ENCODE peak calls at places on chromosomes 1 and 21, in seven cellular contexts. T, B, M, J, N, I and R are unnamed samples.

GRCh38 chr1:155499953-155500621 is 62.5 kb downstream of the ASH1L start:
- DNase-seq in M (no peak), B (peak; percentile 9), N (peak; percentile 94), I (peak; percentile 27), J (peak; percentile 55), T (no peak), R (peak; percentile 75)

GRCh38 chr1:160032165-160032827 is 506 bp upstream of the PIGM start:
- DNase-seq in N (peak; percentile 56), M (no peak), T (peak; percentile 42), J (no peak), I (peak; percentile 25), B (peak; percentile 38), R (peak; percentile 36)

GRCh38 chr1:6969762-6970161 is 184.5 kb downstream of the CAMTA1 start:
- DNase-seq in M (no peak), N (no peak), J (no peak), B (no peak), T (no peak), I (no peak), R (no peak)

GRCh38 chr1:147849097-147849873 is 53.3 kb upstream of the GJA8 start:
- DNase-seq in I (peak; percentile 34), B (peak; percentile 65), T (peak; percentile 60), N (peak; percentile 52), M (peak; percentile 30), J (no peak), R (no peak)

GRCh38 chr1:160362168-160362941 is 4.5 kb upstream of the NHLH1 start:
- DNase-seq in M (no peak), I (no peak), N (no peak), B (no peak), T (no peak), J (no peak), R (no peak)

GRCh38 chr1:168396940-168397680 is 116.4 kb downstream of the TBX19 start:
- DNase-seq in J (no peak), I (no peak), N (no peak), B (no peak), T (peak; percentile 72), M (no peak), R (no peak)

GRCh38 chr1:181318858-181319235 is 164.5 kb upstream of the CACNA1E start:
- DNase-seq in N (no peak), B (peak; percentile 70), M (peak; percentile 4), J (no peak), T (no peak), I (peak; percentile 1), R (no peak)

GRCh38 chr21:27043377-27043776 is 76.5 kb upstream of the ADAMTS5 start:
- DNase-seq in I (no peak), M (no peak), T (no peak), N (no peak), J (no peak), B (no peak), R (no peak)

GRCh38 chr1:46421739-46422138 is 27.6 kb downstream of the FAAH start:
- DNase-seq in B (no peak), I (no peak), M (no peak), N (no peak), J (no peak), T (no peak), R (no peak)

GRCh38 chr1:170668301-170668789 is 4.4 kb downstream of the PRRX1 start:
- DNase-seq in I (peak; percentile 39), J (no peak), T (no peak), B (peak; percentile 89), N (no peak), M (no peak), R (no peak)

GRCh38 chr1:222418654-222419053 is 129.2 kb downstream of the HHIPL2 start:
- DNase-seq in I (no peak), M (no peak), N (no peak), B (no peak), J (no peak), T (no peak), R (no peak)

GRCh38 chr1:25568090-25568833 is 24.9 kb downstream of the LDLRAP1 start:
- DNase-seq in T (peak; percentile 96), M (peak; percentile 63), N (no peak), B (peak; percentile 98), J (no peak), I (peak; percentile 60), R (no peak)

GRCh38 chr1:11540773-11541160 is 61.8 kb downstream of the DISP3 start:
- DNase-seq in I (no peak), M (no peak), N (no peak), B (no peak), J (no peak), T (no peak), R (no peak)

GRCh38 chr1:205477759-205478247 is 22.0 kb upstream of the BLACAT1 start:
- DNase-seq in I (peak; percentile 78), B (peak; percentile 69), M (peak; percentile 33), T (peak; percentile 99), N (no peak), J (no peak), R (peak; percentile 74)

GRCh38 chr1:114703242-114703641 is 7.9 kb upstream of the AMPD1 start:
- DNase-seq in N (no peak), T (no peak), B (no peak), J (peak; percentile 82), I (no peak), M (no peak), R (no peak)

GRCh38 chr1:160083968-160084770 is 2.8 kb downstream of the KCNJ9 start:
- DNase-seq in J (peak; percentile 92), N (no peak), M (no peak), B (peak; percentile 46), T (peak; percentile 84), I (peak; percentile 29), R (peak; percentile 86)

GRCh38 chr1:201769966-201770365 is 59.0 kb upstream of the IPO9 start:
- DNase-seq in J (no peak), I (peak; percentile 95), B (peak; percentile 93), M (peak; percentile 81), N (no peak), T (no peak), R (no peak)

GRCh38 chr1:116770625-116771024 is 16.4 kb downstream of the CD2 start:
- DNase-seq in M (no peak), B (no peak), T (no peak), J (peak; percentile 33), I (no peak), N (no peak), R (no peak)

GRCh38 chr1:10399487-10399917 is 638 bp downstream of the PGD start:
- DNase-seq in I (peak; percentile 71), J (no peak), B (peak; percentile 85), M (peak; percentile 54), N (no peak), T (no peak), R (no peak)

GRCh38 chr1:153614189-153614900 is 1.4 kb upstream of the S100A16 start:
- DNase-seq in J (no peak), M (no peak), N (no peak), I (no peak), B (peak; percentile 36), T (no peak), R (no peak)

GRCh38 chr1:178869114-178869697 is 1.7 kb downstream of the ANGPTL1 start:
- DNase-seq in M (peak; percentile 63), I (peak; percentile 20), J (no peak), T (no peak), N (no peak), B (peak; percentile 84), R (no peak)

GRCh38 chr1:1534401-1535145 is 5.9 kb downstream of the TMEM240 start:
- DNase-seq in T (no peak), J (no peak), B (no peak), I (no peak), M (no peak), N (no peak), R (no peak)

GRCh38 chr1:117842408-117843170 is 86.8 kb downstream of the GDAP2 start:
- DNase-seq in T (peak; percentile 84), J (no peak), I (no peak), B (no peak), N (peak; percentile 46), M (no peak), R (no peak)

GRCh38 chr1:229117664-229118300 is 153.1 kb upstream of the RAB4A start:
- DNase-seq in I (peak; percentile 23), B (peak; percentile 64), J (no peak), T (peak; percentile 68), M (peak; percentile 49), N (no peak), R (peak; percentile 53)

DNA sequence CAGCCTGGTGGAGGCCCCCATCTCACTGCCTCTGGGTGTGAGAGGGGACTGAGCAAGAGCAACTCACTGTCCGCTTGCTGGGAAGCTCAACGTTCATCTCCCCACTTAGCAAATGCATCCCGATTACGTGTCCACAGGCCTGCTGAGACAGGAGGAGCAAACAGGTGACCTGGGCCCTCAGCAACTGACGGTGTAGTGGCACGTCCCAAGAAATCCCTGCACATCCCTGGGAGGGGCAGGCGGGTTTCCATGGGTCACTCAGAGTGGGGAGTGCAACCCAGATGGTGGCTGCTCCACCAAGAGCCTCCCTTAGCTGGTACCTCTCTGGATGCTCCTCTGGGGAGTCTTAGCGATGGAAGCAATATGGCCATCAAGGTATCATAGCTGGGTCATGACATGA is 229.4 kb downstream of the DYRK1A start:
- DNase-seq in T (no peak), I (no peak), N (no peak), M (no peak), B (no peak), J (no peak), R (no peak)
- H3K9ac ChIP-seq in T (no peak overlapping the region), I (no peak overlapping the region), N (no peak overlapping the region), M (no peak overlapping the region), B (no peak overlapping the region), J (no peak overlapping the region), R (no peak overlapping the region)

GRCh38 chr1:20017741-20018140 is 38.3 kb upstream of the PLA2G2A start:
- DNase-seq in I (no peak), M (no peak), T (no peak), J (no peak), B (no peak), N (no peak), R (no peak)
- H3K9me3 ChIP-seq in I (no peaks in the 10 kb centered on the region), M (no peaks in the 10 kb centered on the region), T (peaks cover 8% of the 10 kb centered on the region), J (no peaks in the 10 kb centered on the region), B (no peaks in the 10 kb centered on the region), N (peaks cover 12% of the 10 kb centered on the region), R (no peaks in the 10 kb centered on the region)

DNA sequence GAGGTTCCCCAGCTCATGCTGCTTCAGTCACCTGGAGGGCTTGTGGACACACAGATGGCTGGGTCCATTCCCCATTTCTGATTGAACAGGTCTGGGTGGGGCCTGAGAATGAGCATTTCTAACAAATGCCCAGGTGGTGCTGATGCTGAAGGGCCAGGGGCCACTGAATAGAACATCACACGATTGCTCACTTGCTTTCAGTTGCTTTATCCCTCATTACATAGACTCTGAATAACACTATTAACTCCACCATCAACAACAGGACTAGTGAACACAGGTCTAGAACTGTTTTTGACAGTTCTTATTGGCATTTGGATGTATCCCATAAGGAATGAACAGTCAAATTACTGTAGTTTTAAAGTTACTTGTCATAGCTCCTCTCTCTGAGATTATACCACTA is 12.1 kb downstream of the TRAPPC10 start:
- DNase-seq in B (no peak), T (no peak), M (no peak), J (no peak), I (no peak), N (no peak), R (no peak)
- H3K4me1 ChIP-seq in B (peaks cover 25% of the 10 kb centered on the region), T (peaks cover 16% of the 10 kb centered on the region), M (peaks cover 17% of the 10 kb centered on the region), J (peaks cover 12% of the 10 kb centered on the region), I (peaks cover 10% of the 10 kb centered on the region), N (no peaks in the 10 kb centered on the region), R (no peaks in the 10 kb centered on the region)

GRCh38 chr1:158933621-158934020 is 2.3 kb downstream of the PYHIN1 start:
- DNase-seq in N (no peak), B (no peak), J (peak; percentile 60), T (no peak), M (no peak), I (no peak), R (no peak)

GRCh38 chr1:158932171-158932570 is 819 bp downstream of the PYHIN1 start:
- DNase-seq in M (no peak), T (no peak), I (no peak), J (no peak), B (no peak), N (no peak), R (no peak)

GRCh38 chr1:158930504-158930903 is 848 bp upstream of the PYHIN1 start:
- DNase-seq in J (no peak), I (no peak), M (no peak), T (no peak), B (no peak), N (no peak), R (no peak)

GRCh38 chr1:158931055-158931737 is at the start of gene PYHIN1:
- DNase-seq in N (no peak), M (no peak), J (peak; percentile 21), I (no peak), T (no peak), B (no peak), R (no peak)
- H3K9ac ChIP-seq in N (no peak within 1 kb of the TSS), M (no peak within 1 kb of the TSS), J (no peak within 1 kb of the TSS), I (no peak within 1 kb of the TSS), T (no peak within 1 kb of the TSS), B (no peak within 1 kb of the TSS), R (no peak within 1 kb of the TSS)